ENCODE peak calls at places on chromosomes 4 and X, in five cellular contexts. C, M, J, D and K are unnamed samples.
A peak's percentile ranks its signal among the peaks of the same experiment; 100 is the strongest.

GRCh38 chr4:84500386-84501196 is 1.5 kb upstream of the NKX6-1 start:
- DNase-seq in C (no peak), M (no peak), J (no peak), D (no peak), K (no peak)

GRCh38 chrX:118847676-118848075 is 24.1 kb downstream of the ZCCHC12 start:
- DNase-seq in C (peak; percentile 49), M (no peak), J (peak; percentile 71), D (peak; percentile 69), K (peak; percentile 34)

GRCh38 chrX:145751943-145752342 is 65.7 kb upstream of the SLITRK2 start:
- DNase-seq in C (no peak), M (no peak), J (no peak), D (no peak), K (no peak)

GRCh38 chr4:182197611-182198010 is 45.6 kb upstream of the TENM3 start:
- DNase-seq in C (no peak), M (no peak), J (no peak), D (no peak), K (no peak)

GRCh38 chrX:117987376-117987775 is 129.2 kb downstream of the KLHL13 start:
- DNase-seq in C (no peak), M (no peak), J (peak; percentile 10), D (no peak), K (no peak)

GRCh38 chr4:7554885-7555284 is 120.2 kb upstream of the PSAPL1 start:
- DNase-seq in C (no peak), M (no peak), J (peak; percentile 2), D (no peak), K (no peak)

GRCh38 chrX:119682019-119682989 is 10.7 kb downstream of the SEPTIN6 start:
- DNase-seq in C (peak; percentile 43), M (no peak), J (no peak), D (no peak), K (peak; percentile 74)

GRCh38 chrX:38052096-38052495 is 45.7 kb downstream of the SYTL5 start:
- DNase-seq in C (no peak), M (no peak), J (peak; percentile 92), D (no peak), K (no peak)

GRCh38 chr4:161829631-161830030 is 334.2 kb downstream of the FSTL5 start:
- DNase-seq in C (no peak), M (no peak), J (no peak), D (no peak), K (no peak)